ENCODE peak calls at places on chromosome 14, in seven cellular contexts. N is GM03348, Y is HuH-7.5, X is ELR, Z is RWPE1, K is BJ, D is AG08395. M is an unnamed sample.

GRCh38 chr14:97709552-97709951 is 912.4 kb downstream of the VRK1 start:
- DNase-seq in N (no peak), Y (no peak), X (no peak), Z (no peak), K (no peak), D (no peak), M (no peak)

GRCh38 chr14:50225067-50225973 is 6.1 kb downstream of the SOS2 start:
- DNase-seq in N (peak), Y (no peak), X (peak), Z (peak), K (peak), D (peak), M (peak)

GRCh38 chr14:94079891-94080605 is 954 bp downstream of the DDX24 start:
- DNase-seq in N (no peak), Y (no peak), X (no peak), Z (no peak), K (no peak), D (no peak), M (peak)

GRCh38 chr14:105525861-105526780 is at the start of gene TMEM121:
- DNase-seq in N (peak), Y (peak), X (peak), Z (no peak), K (no peak), D (peak), M (no peak)

GRCh38 chr14:78314484-78314883 is 144.3 kb downstream of the NRXN3 start:
- DNase-seq in N (no peak), Y (no peak), X (no peak), Z (no peak), K (no peak), D (no peak), M (no peak)

GRCh38 chr14:61973981-61974380 is 211.8 kb downstream of the SNAPC1 start:
- DNase-seq in N (peak), Y (no peak), X (peak), Z (no peak), K (no peak), D (no peak), M (peak)

GRCh38 chr14:63542231-63542999 is 762 bp downstream of the PPP2R5E start:
- DNase-seq in N (peak), Y (no peak), X (peak), Z (peak), K (no peak), D (peak), M (peak)

GRCh38 chr14:103123128-103123633 is at the start of gene TNFAIP2:
- DNase-seq in N (peak), Y (no peak), X (peak), Z (no peak), K (no peak), D (peak), M (no peak)

GRCh38 chr14:73943083-73943482 is 6.8 kb downstream of the FAM161B start:
- DNase-seq in N (peak), Y (peak), X (peak), Z (peak), K (peak), D (peak), M (peak)

GRCh38 chr14:93688239-93688666 is 100.0 kb downstream of the PRIMA1 start:
- DNase-seq in N (no peak), Y (no peak), X (no peak), Z (no peak), K (no peak), D (no peak), M (no peak)

GRCh38 chr14:92997343-92998061 is 74.6 kb downstream of the CHGA start:
- DNase-seq in N (no peak), Y (no peak), X (peak), Z (no peak), K (no peak), D (peak), M (no peak)

GRCh38 chr14:80926706-80927384 is 14.7 kb downstream of the CEP128 start:
- DNase-seq in N (peak), Y (no peak), X (peak), Z (no peak), K (no peak), D (peak), M (peak)

GRCh38 chr14:22776215-22776614 is 9.7 kb downstream of the OXA1L start:
- DNase-seq in N (no peak), Y (no peak), X (no peak), Z (no peak), K (no peak), D (no peak), M (no peak)

GRCh38 chr14:69505338-69506240 is 21.1 kb downstream of the PLEKHD1 start:
- DNase-seq in N (no peak), Y (no peak), X (peak), Z (no peak), K (no peak), D (no peak), M (no peak)

GRCh38 chr14:84162658-84163057 is 1367.3 kb upstream of the FLRT2 start:
- DNase-seq in N (no peak), Y (no peak), X (no peak), Z (no peak), K (no peak), D (no peak), M (no peak)

GRCh38 chr14:85634205-85634604 is 104.3 kb downstream of the FLRT2 start:
- DNase-seq in N (peak), Y (no peak), X (no peak), Z (no peak), K (no peak), D (peak), M (peak)

GRCh38 chr14:90406384-90406798 is 9.6 kb downstream of the CALM1 start:
- DNase-seq in N (no peak), Y (no peak), X (no peak), Z (no peak), K (no peak), D (no peak), M (no peak)

GRCh38 chr14:22265319-22266140 is 323.5 kb downstream of the DAD1 start:
- DNase-seq in N (no peak), Y (no peak), X (no peak), Z (peak), K (no peak), D (no peak), M (no peak)

GRCh38 chr14:65225299-65226159 is 123.2 kb upstream of the MAX start:
- DNase-seq in N (no peak), Y (no peak), X (no peak), Z (no peak), K (no peak), D (no peak), M (no peak)

GRCh38 chr14:35229495-35230089 is 62.6 kb upstream of the PSMA6 start:
- DNase-seq in N (no peak), Y (peak), X (peak), Z (peak), K (no peak), D (no peak), M (no peak)

GRCh38 chr14:69657961-69658360 is 46.6 kb downstream of the SUSD6 start:
- DNase-seq in N (peak), Y (no peak), X (no peak), Z (peak), K (no peak), D (no peak), M (no peak)

GRCh38 chr14:105885561-105886320 is 359.4 kb downstream of the TMEM121 start:
- DNase-seq in N (no peak), Y (no peak), X (no peak), Z (no peak), K (no peak), D (no peak), M (no peak)

GRCh38 chr14:103104654-103105511 is 10.4 kb downstream of the EXOC3L4 start:
- DNase-seq in N (peak), Y (peak), X (peak), Z (peak), K (no peak), D (peak), M (peak)

GRCh38 chr14:73888460-73888725 is 1.7 kb downstream of the ZNF410 start:
- DNase-seq in N (peak), Y (no peak), X (peak), Z (no peak), K (no peak), D (no peak), M (no peak)

GRCh38 chr14:100022772-100023451 is 42.3 kb upstream of the EVL start:
- DNase-seq in N (peak), Y (no peak), X (no peak), Z (no peak), K (no peak), D (peak), M (peak)

GRCh38 chr14:99176156-99176945 is 95.6 kb downstream of the BCL11B start:
- DNase-seq in N (no peak), Y (no peak), X (no peak), Z (no peak), K (no peak), D (no peak), M (no peak)

GRCh38 chr14:99759546-99759925 is 33.7 kb upstream of the EML1 start:
- DNase-seq in N (no peak), Y (no peak), X (no peak), Z (no peak), K (no peak), D (no peak), M (no peak)

GRCh38 chr14:105294142-105294597 is 6.6 kb downstream of the BRF1 start:
- DNase-seq in N (no peak), Y (no peak), X (no peak), Z (no peak), K (no peak), D (peak), M (peak)

GRCh38 chr14:51873221-51873893 is 12.9 kb downstream of the GNG2 start:
- DNase-seq in N (peak), Y (no peak), X (peak), Z (peak), K (peak), D (peak), M (peak)

GRCh38 chr14:106619618-106620017 is 1093.2 kb downstream of the TMEM121 start:
- DNase-seq in N (no peak), Y (no peak), X (no peak), Z (no peak), K (no peak), D (no peak), M (no peak)

GRCh38 chr14:76918176-76918750 is 92.1 kb downstream of the LRRC74A start:
- DNase-seq in N (peak), Y (no peak), X (no peak), Z (peak), K (peak), D (peak), M (no peak)